ENCODE peak calls at places on chromosomes 13 and 19, in four cellular contexts. D is ELR, C is NCI-H446, V is kidney epithelial cell. K is an unnamed sample.

GRCh38 chr19:57241181-57241580 is 749 bp downstream of the ZNF805 start:
- DNase-seq in D (peak; percentile 10), C (no peak), V (no peak), K (peak; percentile 6)

GRCh38 chr13:77386880-77387606 is 60.1 kb upstream of the MYCBP2 start:
- DNase-seq in D (peak; percentile 59), C (no peak), V (no peak), K (peak; percentile 85)

GRCh38 chr13:45456196-45456972 is 8.4 kb upstream of the COG3 start:
- DNase-seq in D (peak; percentile 66), C (no peak), V (no peak), K (peak; percentile 55)

GRCh38 chr13:98273824-98274786 is 97.0 kb upstream of the RNF113B start:
- DNase-seq in D (no peak), C (no peak), V (no peak), K (no peak)

GRCh38 chr19:41214161-41214560 is 4.9 kb upstream of the AXL start:
- DNase-seq in D (no peak), C (no peak), V (no peak), K (no peak)

GRCh38 chr13:34869737-34870136 is 72.3 kb upstream of the NBEA start:
- DNase-seq in D (no peak), C (peak; percentile 59), V (no peak), K (no peak)

GRCh38 chr19:40217027-40217810 is 965 bp downstream of the TTC9B start:
- DNase-seq in D (no peak), C (no peak), V (no peak), K (no peak)

GRCh38 chr13:22915442-22916082 is 265.2 kb upstream of the SGCG start:
- DNase-seq in D (peak; percentile 5), C (peak; percentile 21), V (peak; percentile 5), K (peak; percentile 5)

GRCh38 chr19:48413879-48414623 is 20.6 kb downstream of the GRIN2D start:
- DNase-seq in D (peak; percentile 57), C (no peak), V (no peak), K (peak; percentile 62)

GRCh38 chr13:99724633-99725517 is 223.6 kb downstream of the TM9SF2 start:
- DNase-seq in D (no peak), C (no peak), V (no peak), K (no peak)

GRCh38 chr13:98386632-98387031 is 190.3 kb downstream of the STK24 start:
- DNase-seq in D (no peak), C (no peak), V (no peak), K (no peak)

GRCh38 chr13:45538382-45538781 is 73.6 kb downstream of the COG3 start:
- DNase-seq in D (no peak), C (no peak), V (no peak), K (no peak)

GRCh38 chr19:12763100-12763499 is 11.5 kb downstream of the BEST2 start:
- DNase-seq in D (no peak), C (no peak), V (no peak), K (no peak)

GRCh38 chr19:7333198-7334118 is 15.3 kb upstream of the ARHGEF18 start:
- DNase-seq in D (peak; percentile 33), C (no peak), V (no peak), K (no peak)

GRCh38 chr19:48329167-48329891 is 4.0 kb downstream of the EMP3 start:
- DNase-seq in D (peak; percentile 77), C (no peak), V (no peak), K (peak; percentile 59)

GRCh38 chr19:43634877-43635560 is 4.6 kb downstream of the CADM4 start:
- DNase-seq in D (no peak), C (no peak), V (no peak), K (peak; percentile 30)

GRCh38 chr13:95463516-95463915 is 89.0 kb upstream of the CLDN10 start:
- DNase-seq in D (no peak), C (no peak), V (no peak), K (no peak)

K was measured in EL.